ENCODE peak calls at places on chromosomes 5 and 9, in eight cellular contexts. E is NCI-H1092; A is pancreas; D is psoas muscle; Y is stimulated activated CD8-positive, alpha-beta memory T cell treated with anti-CD3 and anti-CD28 coated beads, Interleukin-12 subunit alpha, Interleukin-12 subunit beta, amount 100 ng/mL, for 4 hours; R is PC-3; B is HEK293T; U is naive thymus-derived CD8-positive, alpha-beta T cell. X is an unnamed sample.

GRCh38 chr9:135990468-135991429 is 29.6 kb upstream of the UBAC1 start:
- DNase-seq in A (peak; percentile 61), R (peak; percentile 21), D (peak; percentile 42), B (peak; percentile 60), Y (no peak), E (peak; percentile 23), U (peak; percentile 72), X (peak; percentile 58)

GRCh38 chr9:33024126-33024965 is 727 bp upstream of the DNAJA1 start:
- DNase-seq in R (peak; percentile 10), U (no peak), Y (no peak), B (no peak), A (no peak), D (no peak), E (peak; percentile 47), X (peak; percentile 28)

GRCh38 chr5:107301959-107302840 is 368.5 kb downstream of the EFNA5 start:
- DNase-seq in Y (no peak), E (no peak), B (no peak), A (no peak), U (no peak), D (no peak), R (no peak), X (no peak)

GRCh38 chr9:136848393-136849037 is 694 bp upstream of the PHPT1 start:
- DNase-seq in E (peak; percentile 51), Y (no peak), A (peak; percentile 77), U (no peak), D (no peak), R (peak; percentile 31), B (peak; percentile 68), X (peak; percentile 59)

GRCh38 chr9:130110166-130110565 is 56.5 kb downstream of the GPR107 start:
- DNase-seq in A (no peak), E (no peak), U (no peak), R (no peak), B (no peak), D (no peak), Y (no peak), X (no peak)

GRCh38 chr5:108728566-108729305 is 19.0 kb upstream of the FER start:
- DNase-seq in R (no peak), U (peak; percentile 66), Y (peak; percentile 38), A (no peak), E (no peak), D (no peak), B (no peak), X (no peak)

GRCh38 chr5:91162534-91163381 is 220.4 kb downstream of the ARRDC3 start:
- DNase-seq in A (no peak), Y (peak; percentile 34), B (no peak), E (no peak), D (peak; percentile 53), R (peak; percentile 94), U (peak; percentile 69), X (peak; percentile 64)

GRCh38 chr5:123874600-123875201 is 362.7 kb downstream of the CSNK1G3 start:
- DNase-seq in A (no peak), Y (no peak), E (peak; percentile 5), D (no peak), U (no peak), B (no peak), R (no peak), X (no peak)

GRCh38 chr5:4868140-4868735 is 271.9 kb upstream of the ADAMTS16 start:
- DNase-seq in R (peak; percentile 75), B (peak; percentile 66), A (peak; percentile 76), D (peak; percentile 39), E (peak; percentile 29), Y (no peak), U (no peak), X (no peak)

GRCh38 chr5:168104811-168105481 is 186.5 kb upstream of the WWC1 start:
- DNase-seq in B (no peak), Y (no peak), R (no peak), U (no peak), A (no peak), E (no peak), D (no peak), X (peak; percentile 68)

GRCh38 chr9:27528886-27529315 is 713 bp downstream of the MOB3B start:
- DNase-seq in Y (peak; percentile 25), A (peak; percentile 58), U (peak; percentile 67), R (no peak), D (peak; percentile 47), E (no peak), B (peak; percentile 50), X (peak; percentile 74)

GRCh38 chr9:12511726-12512125 is 181.5 kb upstream of the TYRP1 start:
- DNase-seq in U (no peak), Y (no peak), R (no peak), E (no peak), B (no peak), D (no peak), A (no peak), X (no peak)

GRCh38 chr5:31232273-31232888 is 38.9 kb downstream of the CDH6 start:
- DNase-seq in A (no peak), D (no peak), U (no peak), R (peak; percentile 81), Y (no peak), B (peak; percentile 60), E (peak; percentile 48), X (no peak)

GRCh38 chr9:72925126-72925810 is 27.6 kb downstream of the ALDH1A1 start:
- DNase-seq in U (no peak), Y (no peak), D (no peak), A (no peak), B (no peak), R (no peak), E (no peak), X (no peak)

GRCh38 chr9:136267261-136268111 is 21.9 kb upstream of the QSOX2 start:
- DNase-seq in B (peak; percentile 99), R (peak; percentile 75), Y (peak; percentile 76), D (peak; percentile 78), U (peak; percentile 90), A (peak; percentile 92), E (no peak), X (peak; percentile 83)

X was measured in left colon.